ENCODE peak calls at places on chromosomes 1 and 21, in eight cellular contexts. R, T, L, S, H, Z, F and B are unnamed samples.

GRCh38 chr1:56866656-56867055 is 12.1 kb downstream of the C8A start:
- DNase-seq in Z (no peak), H (no peak), F (no peak), L (no peak), R (no peak), S (peak; percentile 88), T (no peak), B (no peak)

GRCh38 chr1:31760901-31761470 is 3.2 kb downstream of the ADGRB2 start:
- DNase-seq in R (peak; percentile 67), L (peak; percentile 67), T (peak; percentile 65), H (peak; percentile 61), F (peak; percentile 61), S (peak; percentile 60), Z (peak; percentile 66), B (peak; percentile 66)

GRCh38 chr1:230127105-230128054 is 60.3 kb downstream of the GALNT2 start:
- DNase-seq in S (no peak), T (no peak), H (no peak), L (no peak), R (no peak), F (no peak), Z (peak; percentile 87), B (peak; percentile 59)

GRCh38 chr1:203046984-203047630 is 20.8 kb downstream of the PPFIA4 start:
- DNase-seq in F (no peak), Z (no peak), R (no peak), L (no peak), H (no peak), S (peak; percentile 87), T (peak; percentile 62), B (no peak)

GRCh38 chr1:228037401-228038386 is 30.9 kb downstream of the WNT3A start:
- DNase-seq in H (peak; percentile 40), T (no peak), Z (no peak), S (peak; percentile 19), R (no peak), F (no peak), L (peak; percentile 60), B (no peak)

GRCh38 chr1:28437924-28438699 is 67.7 kb upstream of the RCC1 start:
- DNase-seq in Z (peak; percentile 45), F (peak; percentile 81), H (peak; percentile 55), L (peak; percentile 76), S (peak; percentile 96), T (peak; percentile 64), R (peak; percentile 73), B (peak; percentile 84)

GRCh38 chr1:16975838-16976237 is 4.6 kb downstream of the MFAP2 start:
- DNase-seq in Z (no peak), T (no peak), F (no peak), S (no peak), L (no peak), H (no peak), R (no peak), B (no peak)

GRCh38 chr1:160522622-160523345 is at the start of gene SLAMF6:
- DNase-seq in T (no peak), S (no peak), F (no peak), H (no peak), L (no peak), R (peak; percentile 27), Z (no peak), B (no peak)

GRCh38 chr1:15992582-15993500 is 11.2 kb upstream of the SRARP start:
- DNase-seq in Z (no peak), L (no peak), F (no peak), T (no peak), H (no peak), R (no peak), S (no peak), B (no peak)

GRCh38 chr1:119651133-119651532 is 3.1 kb upstream of the ZNF697 start:
- DNase-seq in S (no peak), Z (no peak), H (no peak), F (no peak), T (no peak), L (no peak), R (no peak), B (no peak)

GRCh38 chr1:43875327-43875726 is 58.3 kb upstream of the ARTN start:
- DNase-seq in F (no peak), L (no peak), R (no peak), Z (no peak), S (no peak), T (no peak), H (no peak), B (no peak)

GRCh38 chr1:56481140-56481694 is 98.1 kb downstream of the PLPP3 start:
- DNase-seq in L (no peak), Z (no peak), T (no peak), S (no peak), F (no peak), H (no peak), R (no peak), B (no peak)

GRCh38 chr1:11478571-11479374 is at the start of gene DISP3:
- DNase-seq in S (peak; percentile 34), H (peak; percentile 67), R (peak; percentile 38), T (peak; percentile 72), F (peak; percentile 43), L (peak; percentile 50), Z (peak; percentile 94), B (peak; percentile 59)
- H3K4me3 ChIP-seq in S (peak within 1 kb of the TSS; percentile 44), H (no peak within 1 kb of the TSS), R (peak within 1 kb of the TSS; percentile 47), T (peak within 1 kb of the TSS; percentile 74), F (peak within 1 kb of the TSS; percentile 63), L (peak within 1 kb of the TSS; percentile 65), Z (peak within 1 kb of the TSS; percentile 88), B (peak within 1 kb of the TSS; percentile 61)

DNA sequence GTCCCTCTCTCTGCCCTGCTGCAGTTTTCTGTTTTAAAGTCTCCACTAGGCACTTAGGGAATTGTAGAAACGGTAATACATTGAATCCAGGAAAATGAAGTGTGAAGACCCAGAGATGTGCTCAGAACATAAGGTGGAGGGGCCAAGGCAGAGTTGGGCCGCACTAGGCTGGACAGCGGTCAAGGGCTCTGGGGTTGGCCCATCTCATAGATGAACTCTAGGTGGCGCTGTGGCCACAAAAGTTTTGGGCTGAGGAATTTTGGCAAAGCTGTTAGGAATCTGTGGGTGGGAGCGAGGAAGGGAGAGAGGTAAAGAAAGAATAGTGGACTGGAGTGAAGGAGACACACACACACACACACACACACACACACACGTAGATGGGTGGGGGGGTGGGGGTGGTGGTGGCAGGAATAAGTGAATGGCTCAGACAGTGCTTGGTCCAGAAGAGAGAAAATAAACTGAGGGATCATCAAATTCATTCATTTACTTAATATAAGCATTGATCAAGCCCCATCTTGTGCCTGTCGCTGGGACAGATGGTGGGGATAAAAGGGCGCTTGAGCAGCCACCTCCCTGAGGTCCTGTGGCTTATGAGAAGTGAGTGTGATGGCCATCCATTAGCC is 258.5 kb downstream of the TRABD2B start:
- DNase-seq in S (peak; percentile 11), R (peak; percentile 57), L (peak; percentile 56), Z (no peak), H (peak; percentile 74), T (peak; percentile 38), F (peak; percentile 45), B (no peak)
- H3K4me1 ChIP-seq in S (no peaks in the 10 kb centered on the region), R (no peaks in the 10 kb centered on the region), L (no peaks in the 10 kb centered on the region), Z (no peaks in the 10 kb centered on the region), H (no peaks in the 10 kb centered on the region), T (no peaks in the 10 kb centered on the region), F (no peaks in the 10 kb centered on the region), B (no peaks in the 10 kb centered on the region)

DNA sequence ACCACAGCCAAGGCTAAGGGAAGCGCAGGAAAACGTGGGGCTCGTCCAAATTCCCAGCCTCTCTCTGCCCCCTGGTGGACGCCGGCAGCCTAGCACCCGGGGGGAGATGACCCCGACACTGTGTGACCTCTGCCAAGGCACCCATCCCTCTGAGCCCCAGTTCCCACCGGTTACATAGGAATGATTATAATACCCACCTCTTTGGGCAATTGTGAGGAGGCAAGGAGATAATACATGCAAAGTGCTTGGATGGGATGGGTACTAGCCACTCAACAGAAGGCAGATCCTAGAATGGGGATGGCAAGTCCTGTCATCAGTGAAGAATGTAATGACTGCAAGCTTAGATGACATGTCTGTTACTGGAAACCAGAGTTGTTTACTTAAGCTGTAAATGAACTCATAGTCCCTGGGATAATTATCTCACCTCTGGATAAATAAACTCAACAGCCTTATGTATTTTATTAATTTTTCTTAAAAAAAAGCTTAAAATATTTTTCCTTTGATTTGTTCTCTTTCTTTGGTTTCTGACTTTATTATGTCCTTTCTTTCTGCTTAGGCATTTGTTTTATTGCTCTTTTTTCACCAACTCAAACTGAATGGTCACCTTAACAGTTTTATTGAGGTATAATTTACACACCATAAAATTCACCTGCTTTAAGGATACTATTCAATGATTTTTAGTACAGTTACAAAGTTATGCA is 11.3 kb upstream of the BMP8B start:
- DNase-seq in T (peak; percentile 65), L (peak; percentile 72), Z (peak; percentile 47), F (peak; percentile 63), H (peak; percentile 86), R (peak; percentile 84), S (peak; percentile 84), B (peak; percentile 78)
- H3K4me3 ChIP-seq in T (peak overlapping the region; percentile 16), L (no peak overlapping the region), Z (no peak overlapping the region), F (peak overlapping the region; percentile 0), H (no peak overlapping the region), R (no peak overlapping the region), S (no peak overlapping the region), B (peak overlapping the region; percentile 11)

GRCh38 chr21:34614443-34614692 is 545 bp downstream of the RCAN1 start:
- DNase-seq in F (peak; percentile 21), L (no peak), R (no peak), H (peak; percentile 50), Z (no peak), T (no peak), S (no peak), B (no peak)
- H3K4me1 ChIP-seq in F (peaks cover 12% of the 10 kb centered on the region), L (peaks cover 30% of the 10 kb centered on the region), R (peaks cover 12% of the 10 kb centered on the region), H (peaks cover 7% of the 10 kb centered on the region), Z (peaks cover 71% of the 10 kb centered on the region), T (peaks cover 3% of the 10 kb centered on the region), S (peaks cover 2% of the 10 kb centered on the region), B (peaks cover 25% of the 10 kb centered on the region)

GRCh38 chr1:24036080-24036479 is 56.0 kb upstream of the SRSF10 start:
- DNase-seq in T (no peak), R (no peak), F (no peak), Z (no peak), H (no peak), L (no peak), S (no peak), B (no peak)
- H3K4me3 ChIP-seq in T (no peak overlapping the region), R (no peak overlapping the region), F (no peak overlapping the region), Z (no peak overlapping the region), H (no peak overlapping the region), L (no peak overlapping the region), S (no peak overlapping the region), B (no peak overlapping the region)

GRCh38 chr1:165112260-165112659 is 244.3 kb downstream of the LMX1A start:
- DNase-seq in L (no peak), T (no peak), Z (no peak), F (no peak), H (no peak), S (no peak), R (no peak), B (no peak)
- H3K4me1 ChIP-seq in L (peaks cover 7% of the 10 kb centered on the region), T (peaks cover 11% of the 10 kb centered on the region), Z (no peaks in the 10 kb centered on the region), F (no peaks in the 10 kb centered on the region), H (peaks cover 3% of the 10 kb centered on the region), S (no peaks in the 10 kb centered on the region), R (no peaks in the 10 kb centered on the region), B (no peaks in the 10 kb centered on the region)